ENCODE peak calls at places on chromosome 16, in six cellular contexts. T is IMR-90, A is endothelial cell of umbilical vein, U is neuronal stem cell, H is PC-9, L is DND-41. Q is an unnamed sample.

GRCh38 chr16:81551821-81552304 is 107.3 kb downstream of the CMIP start:
- DNase-seq in T (peak), A (peak), U (no peak), H (no peak), L (no peak), Q (no peak)

GRCh38 chr16:85891776-85892166 is 7.2 kb upstream of the IRF8 start:
- DNase-seq in T (no peak), A (no peak), U (no peak), H (no peak), L (no peak), Q (no peak)

GRCh38 chr16:48447940-48448536 is 62.8 kb upstream of the SIAH1 start:
- DNase-seq in T (no peak), A (no peak), U (no peak), H (no peak), L (no peak), Q (no peak)

GRCh38 chr16:1932050-1933028 is 10.7 kb downstream of the MSRB1 start:
- DNase-seq in T (no peak), A (no peak), U (no peak), H (peak), L (no peak), Q (no peak)

GRCh38 chr16:19138601-19139000 is 24.8 kb downstream of the ITPRIPL2 start:
- DNase-seq in T (peak), A (peak), U (no peak), H (peak), L (no peak), Q (no peak)

GRCh38 chr16:79845734-79846135 is 245.2 kb upstream of the MAF start:
- DNase-seq in T (no peak), A (no peak), U (no peak), H (no peak), L (no peak), Q (no peak)

GRCh38 chr16:85905110-85906095 is 6.4 kb downstream of the IRF8 start:
- DNase-seq in T (no peak), A (no peak), U (no peak), H (no peak), L (no peak), Q (no peak)

GRCh38 chr16:3266873-3267537 is 10.6 kb upstream of the MEFV start:
- DNase-seq in T (peak), A (peak), U (no peak), H (no peak), L (peak), Q (peak)

GRCh38 chr16:20916927-20917326 is 16.4 kb downstream of the LYRM1 start:
- DNase-seq in T (no peak), A (no peak), U (no peak), H (no peak), L (no peak), Q (no peak)

GRCh38 chr16:78105517-78105916 is 6.1 kb downstream of the WWOX start:
- DNase-seq in T (no peak), A (no peak), U (no peak), H (no peak), L (no peak), Q (no peak)

GRCh38 chr16:53355064-53355463 is 79.2 kb upstream of the RBL2 start:
- DNase-seq in T (no peak), A (no peak), U (no peak), H (no peak), L (no peak), Q (no peak)

GRCh38 chr16:55508271-55508921 is 476 bp upstream of the LPCAT2 start:
- DNase-seq in T (no peak), A (no peak), U (no peak), H (no peak), L (no peak), Q (no peak)

DNA sequence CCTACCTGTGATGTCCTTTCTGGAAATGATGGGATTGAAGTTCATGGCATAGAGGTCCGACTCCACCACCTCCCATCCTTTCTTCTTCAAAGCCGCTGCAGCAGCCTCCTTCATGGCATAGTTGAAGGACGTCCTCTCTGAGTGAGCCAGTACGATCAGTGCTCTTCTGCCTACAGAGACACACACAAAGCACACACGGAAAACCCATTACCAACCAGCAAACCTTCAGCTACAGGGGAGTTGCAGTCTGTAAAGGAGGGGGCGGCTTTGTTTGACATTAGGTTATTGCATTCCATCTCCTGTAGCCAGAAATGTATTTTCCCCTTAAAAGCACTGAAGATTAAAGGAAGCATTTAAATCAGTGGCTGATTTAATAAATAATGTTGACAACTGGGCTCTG is 8.0 kb downstream of the NQO1 start:
- DNase-seq in T (no peak), A (no peak), U (no peak), H (no peak), L (no peak), Q (no peak)
- H3K4me2 ChIP-seq in T (no peak), A (no peak), U (no peak), H (no peak), L (no peak), Q (no peak)

GRCh38 chr16:30139895-30140481 is 17.0 kb upstream of the MAPK3 start:
- DNase-seq in T (no peak), A (no peak), U (no peak), H (no peak), L (no peak), Q (no peak)
- H3K4me3 ChIP-seq in T (no peak), A (no peak), U (no peak), H (no peak), L (no peak), Q (no peak)

GRCh38 chr16:72372082-72372615 is 200.2 kb upstream of the PMFBP1 start:
- DNase-seq in T (no peak), A (no peak), U (no peak), H (no peak), L (no peak), Q (no peak)
- H2AFZ ChIP-seq in T (no peak), A (peak), U (peak), H (no peak), L (no peak), Q (no peak)

DNA sequence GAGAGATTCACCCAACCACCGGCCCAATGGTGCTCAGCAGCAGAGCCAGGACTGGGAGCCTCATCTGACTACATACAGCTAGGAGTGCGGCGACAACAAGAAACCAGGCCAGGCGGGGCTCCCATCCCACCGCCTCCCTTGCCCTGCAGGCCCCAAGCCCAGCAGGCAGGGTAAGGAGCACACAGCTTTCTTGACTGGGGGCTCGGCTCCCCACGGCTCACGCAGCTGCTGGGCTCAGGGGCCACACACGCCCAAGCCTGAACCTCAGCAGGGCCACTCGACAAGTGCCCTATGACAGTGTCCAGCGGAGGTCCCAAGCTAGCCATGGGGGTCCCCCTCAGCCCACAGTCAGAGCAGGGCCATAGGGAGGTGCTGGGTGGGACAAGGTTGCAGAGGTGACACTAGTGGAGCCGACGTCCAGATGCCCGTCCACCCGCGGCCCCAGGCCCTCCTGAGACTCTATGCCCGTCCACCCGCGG is 13.7 kb downstream of the PIEZO1 start:
- DNase-seq in T (no peak), A (no peak), U (no peak), H (no peak), L (no peak), Q (no peak)
- H3K4me2 ChIP-seq in T (peak), A (no peak), U (peak), H (peak), L (no peak), Q (no peak)

GRCh38 chr16:68134644-68135043 is 49.5 kb downstream of the NFATC3 start:
- DNase-seq in T (no peak), A (no peak), U (no peak), H (no peak), L (no peak), Q (no peak)

GRCh38 chr16:68130520-68130919 is 45.4 kb downstream of the NFATC3 start:
- DNase-seq in T (no peak), A (no peak), U (no peak), H (no peak), L (no peak), Q (no peak)

GRCh38 chr16:68131813-68132706 is 46.9 kb downstream of the NFATC3 start:
- DNase-seq in T (no peak), A (no peak), U (no peak), H (no peak), L (no peak), Q (no peak)

DNA sequence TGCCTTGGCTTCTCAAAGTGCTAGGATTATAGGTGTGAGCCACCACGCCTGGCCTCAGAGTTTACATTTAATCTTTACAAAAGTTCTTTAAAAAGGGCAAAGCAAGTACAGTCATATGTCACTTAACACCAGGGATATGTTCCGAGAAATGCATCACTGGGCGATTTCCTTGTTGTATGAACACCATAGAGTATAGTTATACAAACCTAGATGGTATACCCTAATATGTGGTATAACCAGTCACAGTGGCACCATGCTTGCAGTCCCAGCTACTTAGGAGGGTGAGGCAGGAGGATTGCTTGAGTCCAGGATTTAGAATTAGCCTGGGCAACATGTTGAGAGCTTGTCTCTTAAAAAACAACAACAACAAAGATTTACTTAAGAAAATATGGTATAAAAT is 51.3 kb downstream of the NFATC3 start:
- DNase-seq in T (no peak), A (no peak), U (no peak), H (no peak), L (no peak), Q (no peak)
- H3K4me3 ChIP-seq in T (no peak), A (no peak), U (no peak), H (no peak), L (no peak), Q (no peak)

DNA sequence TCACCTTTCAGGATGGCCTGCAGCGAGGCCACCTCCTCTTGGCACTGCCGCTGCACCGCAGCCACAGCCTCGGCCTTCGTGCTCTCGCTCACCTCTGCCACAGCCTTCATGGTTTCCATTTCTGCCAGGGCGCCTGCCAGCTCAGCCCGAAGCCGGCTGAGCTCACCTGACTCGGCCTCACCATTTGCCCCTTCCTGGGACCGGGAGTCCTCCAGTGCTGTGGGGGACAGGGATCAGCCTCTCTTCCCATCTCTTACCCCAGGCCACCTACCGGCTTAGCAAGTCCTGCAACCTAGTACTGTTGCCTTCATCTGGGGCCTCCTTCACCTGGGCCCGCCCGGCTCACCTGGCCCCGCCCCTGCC is 658 bp downstream of the RABEP2 start:
- DNase-seq in T (no peak), A (no peak), U (no peak), H (no peak), L (no peak), Q (no peak)
- H2AFZ ChIP-seq in T (peak), A (no peak), U (peak), H (peak), L (no peak), Q (no peak)

GRCh38 chr16:4431023-4431422 is 5.4 kb downstream of the DNAJA3 start:
- DNase-seq in T (no peak), A (no peak), U (no peak), H (no peak), L (no peak), Q (no peak)

GRCh38 chr16:4437366-4437765 is 11.7 kb downstream of the DNAJA3 start:
- DNase-seq in T (no peak), A (no peak), U (no peak), H (no peak), L (no peak), Q (no peak)

GRCh38 chr16:4433228-4433627 is 7.6 kb downstream of the DNAJA3 start:
- DNase-seq in T (no peak), A (no peak), U (no peak), H (no peak), L (no peak), Q (no peak)

GRCh38 chr16:4433914-4434787 is 8.5 kb downstream of the DNAJA3 start:
- DNase-seq in T (no peak), A (no peak), U (no peak), H (no peak), L (no peak), Q (no peak)

DNA sequence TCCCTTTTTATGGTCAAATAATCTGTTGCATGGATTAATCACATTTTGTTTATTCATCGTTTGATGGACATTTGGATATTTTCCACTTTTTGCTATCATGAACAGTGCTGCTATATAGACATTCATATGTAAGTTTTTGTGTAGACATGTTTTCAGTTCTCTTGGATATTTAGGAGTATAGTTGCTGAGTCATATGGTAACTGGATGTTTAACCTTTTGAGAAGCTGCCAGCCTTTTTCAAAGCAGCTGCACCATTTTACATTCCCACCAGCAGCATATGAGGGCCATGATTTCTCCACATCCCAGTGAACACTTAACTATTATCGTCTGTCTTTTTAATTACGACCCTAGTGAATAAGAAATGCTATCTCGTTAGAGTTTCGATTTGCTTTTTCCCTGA is 10.0 kb downstream of the DNAJA3 start:
- DNase-seq in T (peak), A (no peak), U (no peak), H (no peak), L (no peak), Q (no peak)
- H3K4me2 ChIP-seq in T (no peak), A (no peak), U (no peak), H (no peak), L (no peak), Q (no peak)

GRCh38 chr16:89925596-89926079 is 2.5 kb downstream of the TUBB3 start:
- DNase-seq in T (no peak), A (no peak), U (no peak), H (no peak), L (no peak), Q (no peak)
- H3K4me3 ChIP-seq in T (peak), A (peak), U (peak), H (peak), L (no peak), Q (peak)

DNA sequence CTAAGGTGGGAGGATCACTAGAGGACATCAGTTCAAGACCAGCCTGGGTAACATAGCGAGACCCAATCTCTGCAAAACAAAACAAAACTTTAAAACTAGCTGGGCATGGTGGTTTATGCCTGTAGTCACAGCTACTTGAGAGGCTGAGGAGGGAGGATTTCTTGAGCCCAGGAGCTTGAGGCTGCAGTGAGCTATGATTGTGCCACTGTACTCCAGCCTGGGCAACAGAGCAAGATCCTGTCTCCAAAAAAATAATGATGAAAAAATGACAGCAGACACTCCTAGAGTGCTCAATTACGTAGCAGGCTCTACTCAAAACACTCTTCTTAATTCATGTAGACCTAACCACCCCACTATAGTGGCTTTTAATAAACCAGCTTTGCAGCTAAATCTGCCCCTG is 12.9 kb downstream of the ERN2 start:
- DNase-seq in T (no peak), A (no peak), U (no peak), H (no peak), L (no peak), Q (no peak)
- H2AFZ ChIP-seq in T (no peak), A (no peak), U (peak), H (no peak), L (no peak), Q (no peak)

GRCh38 chr16:22352726-22353125 is 21.7 kb downstream of the CDR2 start:
- DNase-seq in T (no peak), A (no peak), U (no peak), H (no peak), L (no peak), Q (no peak)
- H3K4me2 ChIP-seq in T (peak), A (no peak), U (no peak), H (no peak), L (no peak), Q (no peak)

Q was measured in OCI-LY7.